ENCODE peak calls at places on chromosomes 1 and 21, in five cellular contexts. Z, B, F, D and N are unnamed samples.

GRCh38 chr1:24557711-24558121 is 1.8 kb downstream of the NCMAP start:
- DNase-seq in D (no peak), F (peak), B (no peak), Z (no peak), N (no peak)

GRCh38 chr1:225817611-225818061 is 7.7 kb downstream of the EPHX1 start:
- DNase-seq in D (peak), B (peak), F (peak), Z (no peak), N (peak)

GRCh38 chr21:42570841-42571387 is 57.3 kb downstream of the SLC37A1 start:
- DNase-seq in Z (peak), F (no peak), B (no peak), D (no peak), N (no peak)

GRCh38 chr1:8078176-8078671 is 52.1 kb upstream of the ERRFI1 start:
- DNase-seq in B (peak), D (peak), Z (no peak), F (no peak), N (peak)

GRCh38 chr1:232047473-232047872 is 420.9 kb downstream of the DISC1 start:
- DNase-seq in D (no peak), F (no peak), B (no peak), Z (no peak), N (no peak)

GRCh38 chr1:43004587-43005459 is 46.2 kb upstream of the SLC2A1 start:
- DNase-seq in F (no peak), Z (no peak), D (no peak), B (no peak), N (no peak)

GRCh38 chr21:29827236-29827635 is 112.6 kb downstream of the GRIK1 start:
- DNase-seq in Z (no peak), D (no peak), B (peak), F (no peak), N (no peak)

GRCh38 chr1:180117764-180118116 is 36.9 kb upstream of the QSOX1 start:
- DNase-seq in Z (no peak), D (peak), B (peak), F (no peak), N (peak)

GRCh38 chr1:94674876-94675275 is 133.3 kb upstream of the F3 start:
- DNase-seq in F (no peak), Z (no peak), B (no peak), D (no peak), N (no peak)

GRCh38 chr1:26358411-26359384 is 4.8 kb upstream of the CRYBG2 start:
- DNase-seq in B (no peak), Z (no peak), D (no peak), F (peak), N (no peak)

GRCh38 chr1:17669866-17670451 is 85.2 kb upstream of the ACTL8 start:
- DNase-seq in F (no peak), D (no peak), Z (no peak), B (no peak), N (no peak)

GRCh38 chr1:178052650-178053461 is 41.0 kb upstream of the RASAL2 start:
- DNase-seq in Z (peak), B (no peak), D (peak), F (no peak), N (peak)

GRCh38 chr1:247060771-247061170 is 17.8 kb downstream of the ZNF670 start:
- DNase-seq in B (no peak), Z (no peak), F (no peak), D (no peak), N (no peak)

GRCh38 chr1:33055210-33055991 is 18.7 kb upstream of the AK2 start:
- DNase-seq in D (peak), Z (peak), F (peak), B (peak), N (peak)

GRCh38 chr1:173162601-173163000 is 44.5 kb downstream of the TNFSF4 start:
- DNase-seq in D (no peak), Z (no peak), F (no peak), B (no peak), N (no peak)

GRCh38 chr1:53896673-53897229 is 2.8 kb downstream of the DIO1 start:
- DNase-seq in D (peak), F (no peak), B (peak), Z (no peak), N (peak)

GRCh38 chr1:119748040-119748439 is 20.7 kb downstream of the HMGCS2 start:
- DNase-seq in D (no peak), F (no peak), Z (no peak), B (no peak), N (no peak)

GRCh38 chr1:153928245-153928644 is 5.5 kb upstream of the GATAD2B start:
- DNase-seq in Z (no peak), D (no peak), B (no peak), F (no peak), N (no peak)

GRCh38 chr1:153763365-153764225 is 11.6 kb upstream of the SLC27A3 start:
- DNase-seq in F (no peak), Z (no peak), B (peak), D (no peak), N (peak)

GRCh38 chr1:200916152-200916551 is 21.5 kb downstream of the INAVA start:
- DNase-seq in Z (peak), F (no peak), D (no peak), B (no peak), N (no peak)

GRCh38 chr1:231757759-231758158 is 131.2 kb downstream of the DISC1 start:
- DNase-seq in F (no peak), Z (no peak), B (no peak), D (no peak), N (no peak)

GRCh38 chr1:23581219-23581618 is 21.9 kb upstream of the ID3 start:
- DNase-seq in Z (no peak), D (peak), F (no peak), B (peak), N (peak)

GRCh38 chr1:38076038-38076437 is 29.4 kb upstream of the POU3F1 start:
- DNase-seq in D (peak), F (peak), Z (peak), B (peak), N (peak)

GRCh38 chr21:33388188-33388587 is 15.0 kb upstream of the IFNGR2 start:
- DNase-seq in B (no peak), D (no peak), F (no peak), Z (no peak), N (no peak)

GRCh38 chr1:225811622-225812487 is 1.9 kb downstream of the EPHX1 start:
- DNase-seq in F (no peak), D (no peak), Z (peak), B (no peak), N (peak)

GRCh38 chr21:29144736-29145353 is 14.4 kb downstream of the MAP3K7CL start:
- DNase-seq in F (no peak), B (no peak), D (no peak), Z (no peak), N (peak)

GRCh38 chr1:10398278-10398733 is 558 bp upstream of the PGD start:
- DNase-seq in Z (no peak), B (no peak), F (no peak), D (no peak), N (no peak)

GRCh38 chr21:25801217-25802015 is 66.6 kb downstream of the GABPA start:
- DNase-seq in Z (peak), B (peak), F (peak), D (peak), N (peak)

GRCh38 chr1:169890761-169891538 is 2.7 kb downstream of the SCYL3 start:
- DNase-seq in B (no peak), Z (no peak), D (no peak), F (peak), N (no peak)

GRCh38 chr21:37253991-37254390 is 13.1 kb downstream of the VPS26C start:
- DNase-seq in F (no peak), Z (no peak), D (peak), B (no peak), N (no peak)

GRCh38 chr1:157542676-157543075 is 9.6 kb downstream of the FCRL5 start:
- DNase-seq in B (no peak), D (no peak), F (no peak), Z (no peak), N (no peak)

GRCh38 chr1:191151321-191151807 is 673.7 kb upstream of the BRINP3 start:
- DNase-seq in D (no peak), F (no peak), B (no peak), Z (no peak), N (no peak)

GRCh38 chr1:180945551-180945950 is 32.9 kb downstream of the KIAA1614 start:
- DNase-seq in Z (no peak), B (no peak), D (no peak), F (no peak), N (no peak)

GRCh38 chr1:4801192-4801924 is 146.9 kb downstream of the AJAP1 start:
- DNase-seq in F (peak), Z (no peak), D (no peak), B (no peak), N (no peak)

GRCh38 chr1:101366513-101367215 is 129.8 kb downstream of the S1PR1 start:
- DNase-seq in B (peak), D (no peak), Z (no peak), F (no peak), N (peak)

GRCh38 chr1:60893111-60893510 is 189.2 kb upstream of the NFIA start:
- DNase-seq in D (no peak), Z (no peak), F (no peak), B (no peak), N (no peak)

GRCh38 chr1:30378991-30379581 is 344.3 kb downstream of the MATN1 start:
- DNase-seq in B (peak), D (no peak), Z (peak), F (no peak), N (peak)

GRCh38 chr1:150507912-150508864 is at the start of gene ECM1:
- DNase-seq in F (no peak), B (peak), D (peak), Z (no peak), N (peak)
- H3K4me3 ChIP-seq in F (no peak), B (peak), D (peak), Z (no peak), N (no peak)

DNA sequence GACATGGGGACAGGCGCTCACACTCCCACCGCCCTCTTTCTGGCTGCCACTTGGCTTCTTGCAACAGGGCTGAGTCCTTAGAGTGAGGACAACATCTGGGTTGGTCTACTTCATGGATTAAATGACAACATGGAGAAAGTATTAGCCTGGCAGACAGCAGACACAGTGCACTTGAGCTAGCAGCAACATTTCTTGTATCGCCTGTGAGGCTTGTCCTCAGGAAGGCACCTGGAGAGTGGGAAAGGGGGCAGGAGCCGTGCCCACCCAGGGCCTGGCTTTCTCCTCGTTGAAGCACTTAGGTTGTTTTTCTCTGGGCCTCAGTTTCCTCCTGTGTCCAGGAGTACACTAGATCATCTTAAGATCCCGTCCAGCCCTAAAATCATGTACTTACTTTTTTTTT is 3.7 kb downstream of the ELF3 start:
- DNase-seq in B (no peak), Z (no peak), D (no peak), F (no peak), N (no peak)
- H3K4me3 ChIP-seq in B (no peak), Z (no peak), D (no peak), F (peak), N (no peak)

DNA sequence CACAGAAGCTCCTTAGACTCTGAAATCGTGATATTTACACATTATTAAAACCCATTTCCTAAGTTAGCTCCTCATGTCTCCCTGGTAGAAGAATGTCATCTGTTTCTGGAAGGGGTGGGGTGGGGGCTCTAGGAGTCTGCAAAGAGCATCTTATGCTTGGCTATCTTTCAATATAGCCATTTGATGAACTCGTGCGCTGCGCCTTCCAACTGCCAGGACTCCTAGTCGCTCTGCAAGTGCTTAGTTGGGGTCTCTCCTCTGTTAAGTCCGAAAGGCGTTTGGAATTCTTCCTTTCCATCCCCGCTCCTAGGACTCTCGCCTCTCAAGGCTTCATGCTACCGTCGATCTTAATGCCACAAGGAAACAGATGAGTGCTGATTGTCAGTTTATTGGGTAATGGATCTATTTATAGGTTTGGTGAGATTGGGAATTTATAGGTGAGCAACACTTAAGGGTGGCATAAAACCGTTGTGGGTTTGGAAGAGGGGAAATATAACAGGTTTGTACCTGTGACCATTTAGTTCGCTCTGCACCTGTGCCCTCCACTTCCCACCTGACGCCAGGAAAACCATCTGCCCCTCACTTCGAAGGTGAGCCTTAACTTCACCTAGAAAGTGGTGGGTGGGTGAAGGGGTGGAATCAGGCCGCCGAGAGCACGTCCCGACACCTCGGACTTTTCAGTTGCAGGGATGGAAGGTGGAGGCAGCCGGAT is 1.1 kb downstream of the KCNH1 start:
- DNase-seq in D (no peak), F (no peak), Z (peak), B (no peak), N (no peak)
- H3K4me3 ChIP-seq in D (peak), F (no peak), Z (peak), B (no peak), N (no peak)

GRCh38 chr1:150979723-150980056 is 2.4 kb upstream of the ANXA9 start:
- DNase-seq in Z (no peak), F (no peak), B (no peak), D (no peak), N (no peak)
- H3K4me3 ChIP-seq in Z (no peak), F (no peak), B (no peak), D (no peak), N (no peak)